ENCODE peak calls at places on chromosome 14, in nine cellular contexts. Z is uterus, M is progenitor cell of endocrine pancreas, R is transverse colon, Y is lower lobe of right lung, F is mesothelial cell of epicardium, D is gastrocnemius medialis, A is RWPE1, P is stomach. J is an unnamed sample.

GRCh38 chr14:61889914-61890351 is 127.7 kb downstream of the SNAPC1 start:
- DNase-seq in Z (no peak), M (no peak), R (no peak), Y (no peak), F (no peak), D (no peak), A (no peak), P (no peak), J (no peak)

GRCh38 chr14:69325646-69326265 is 65.8 kb downstream of the GALNT16 start:
- DNase-seq in Z (peak), M (no peak), R (no peak), Y (no peak), F (no peak), D (no peak), A (no peak), P (no peak), J (no peak)

GRCh38 chr14:73249108-73249507 is 11.8 kb downstream of the PAPLN start:
- DNase-seq in Z (no peak), M (no peak), R (no peak), Y (no peak), F (no peak), D (no peak), A (no peak), P (no peak), J (no peak)

GRCh38 chr14:29529418-29529817 is 398.2 kb downstream of the PRKD1 start:
- DNase-seq in Z (no peak), M (no peak), R (no peak), Y (no peak), F (no peak), D (no peak), A (no peak), P (no peak), J (no peak)

GRCh38 chr14:97523936-97524335 is 726.8 kb downstream of the VRK1 start:
- DNase-seq in Z (no peak), M (no peak), R (no peak), Y (no peak), F (no peak), D (no peak), A (peak), P (no peak), J (no peak)

GRCh38 chr14:79379266-79379665 is 832.0 kb downstream of the DIO2 start:
- DNase-seq in Z (no peak), M (no peak), R (no peak), Y (no peak), F (no peak), D (no peak), A (no peak), P (no peak), J (no peak)

GRCh38 chr14:68979722-68980552 is 835 bp upstream of the ACTN1 start:
- DNase-seq in Z (peak), M (peak), R (peak), Y (peak), F (no peak), D (no peak), A (peak), P (peak), J (no peak)

GRCh38 chr14:75375983-75376382 is 51.8 kb upstream of the JDP2 start:
- DNase-seq in Z (no peak), M (no peak), R (no peak), Y (no peak), F (no peak), D (no peak), A (no peak), P (no peak), J (peak)

GRCh38 chr14:67345583-67345982 is 14.0 kb downstream of the ATP6V1D start:
- DNase-seq in Z (no peak), M (no peak), R (no peak), Y (no peak), F (no peak), D (no peak), A (no peak), P (no peak), J (no peak)

GRCh38 chr14:24270537-24271133 is 762 bp downstream of the RABGGTA start:
- DNase-seq in Z (no peak), M (no peak), R (no peak), Y (no peak), F (no peak), D (no peak), A (no peak), P (peak), J (no peak)

GRCh38 chr14:24269910-24270536 is 1.4 kb downstream of the RABGGTA start:
- DNase-seq in Z (no peak), M (no peak), R (no peak), Y (no peak), F (no peak), D (no peak), A (no peak), P (no peak), J (no peak)

GRCh38 chr14:24271834-24272263 is 452 bp upstream of the RABGGTA start:
- DNase-seq in Z (no peak), M (no peak), R (no peak), Y (no peak), F (no peak), D (no peak), A (no peak), P (no peak), J (no peak)

GRCh38 chr14:24272442-24272841 is 1.0 kb upstream of the RABGGTA start:
- DNase-seq in Z (no peak), M (no peak), R (no peak), Y (no peak), F (no peak), D (no peak), A (no peak), P (no peak), J (no peak)

GRCh38 chr14:24271134-24271833 is at the start of gene RABGGTA:
- DNase-seq in Z (peak), M (peak), R (peak), Y (peak), F (peak), D (peak), A (peak), P (peak), J (peak)
- TF ChIP-seq CTCF in Z (peak), M (peak), R (peak), Y (peak), F (peak), D (peak), A (peak), P (peak), J (peak)

DNA sequence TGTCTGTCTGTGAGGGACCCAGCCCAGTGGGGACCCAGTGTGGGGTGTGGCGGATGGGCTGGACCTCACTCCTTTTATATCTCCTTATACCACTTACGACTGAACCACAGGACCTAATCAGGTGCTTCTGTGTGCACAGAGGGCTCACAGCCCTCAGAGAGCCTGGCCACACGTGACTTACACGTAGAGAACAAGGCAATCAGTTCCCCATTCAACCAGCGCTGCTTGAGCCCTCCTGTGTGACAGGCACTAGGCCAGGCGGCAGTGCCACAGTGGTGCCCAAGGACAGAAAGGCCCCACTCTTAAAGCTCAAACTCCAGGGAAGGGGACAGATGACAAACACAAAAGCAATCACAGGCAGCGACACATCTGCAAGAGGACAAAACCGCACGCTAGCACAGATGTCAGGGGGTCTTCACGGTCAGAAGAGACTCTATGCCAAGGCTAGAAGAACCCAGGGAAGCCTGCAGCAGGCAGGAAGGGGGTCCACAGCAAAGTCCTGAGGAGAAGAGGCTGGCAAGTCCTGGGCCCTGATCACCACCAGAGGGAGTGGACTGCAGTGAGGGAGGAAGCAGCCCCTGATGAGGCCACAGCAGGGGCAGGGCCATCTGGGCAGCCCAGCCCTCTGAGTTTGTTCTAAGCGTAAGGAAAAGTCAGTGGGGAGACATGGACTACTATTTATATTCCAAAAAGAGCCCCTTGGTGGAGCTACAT is 39.3 kb downstream of the SETD3 start:
- DNase-seq in Z (no peak), M (no peak), R (no peak), Y (no peak), F (no peak), D (no peak), A (no peak), P (no peak), J (no peak)
- TF ChIP-seq CTCF in Z (no peak), M (peak), R (no peak), Y (no peak), F (no peak), D (no peak), A (no peak), P (no peak), J (peak)

DNA sequence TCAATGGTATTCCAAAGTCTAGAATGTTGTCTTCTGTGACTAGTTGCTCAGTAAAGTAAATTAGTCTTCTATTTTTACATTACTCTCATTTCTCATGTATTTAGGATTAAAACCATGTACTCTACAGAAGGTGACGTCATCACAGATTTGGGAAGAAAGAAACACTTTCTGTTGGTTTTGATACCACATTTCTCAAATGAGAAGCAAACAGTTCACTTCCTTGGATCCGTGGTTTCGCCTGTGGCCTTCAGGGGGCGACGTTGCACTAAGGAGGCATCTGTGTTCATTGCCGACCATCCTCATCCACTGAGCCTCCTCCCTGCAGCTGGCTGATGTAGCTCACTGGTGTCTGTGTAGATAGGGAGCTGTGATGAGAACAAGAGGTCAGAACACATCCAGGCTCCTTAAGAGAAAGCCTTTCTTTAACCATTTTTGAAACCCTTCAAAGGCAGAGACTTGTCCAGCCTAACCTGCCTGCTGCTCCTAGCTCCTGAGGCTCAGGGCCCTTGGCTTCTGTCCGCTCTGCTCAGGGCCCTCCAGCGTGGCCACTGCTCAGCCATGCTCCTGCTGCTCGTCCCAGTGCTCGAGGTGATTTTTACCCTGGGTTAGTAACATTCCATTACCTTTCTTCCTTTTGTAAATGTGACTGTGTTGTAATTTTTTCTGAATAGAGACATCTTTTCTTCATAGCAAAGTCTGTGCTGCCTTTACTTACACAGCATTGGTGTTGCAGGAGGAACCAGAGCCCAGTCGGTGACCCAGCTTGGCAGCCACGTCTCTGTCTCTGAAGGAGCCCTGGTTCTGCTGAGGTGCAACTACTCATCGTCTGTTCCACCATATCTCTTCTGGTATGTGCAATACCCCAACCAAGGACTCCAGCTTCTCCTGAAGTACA is 220.6 kb upstream of the OR4E1 start:
- DNase-seq in Z (no peak), M (no peak), R (no peak), Y (no peak), F (no peak), D (no peak), A (no peak), P (peak), J (no peak)
- TF ChIP-seq CTCF in Z (no peak), M (peak), R (peak), Y (peak), F (no peak), D (no peak), A (no peak), P (peak), J (peak)

DNA sequence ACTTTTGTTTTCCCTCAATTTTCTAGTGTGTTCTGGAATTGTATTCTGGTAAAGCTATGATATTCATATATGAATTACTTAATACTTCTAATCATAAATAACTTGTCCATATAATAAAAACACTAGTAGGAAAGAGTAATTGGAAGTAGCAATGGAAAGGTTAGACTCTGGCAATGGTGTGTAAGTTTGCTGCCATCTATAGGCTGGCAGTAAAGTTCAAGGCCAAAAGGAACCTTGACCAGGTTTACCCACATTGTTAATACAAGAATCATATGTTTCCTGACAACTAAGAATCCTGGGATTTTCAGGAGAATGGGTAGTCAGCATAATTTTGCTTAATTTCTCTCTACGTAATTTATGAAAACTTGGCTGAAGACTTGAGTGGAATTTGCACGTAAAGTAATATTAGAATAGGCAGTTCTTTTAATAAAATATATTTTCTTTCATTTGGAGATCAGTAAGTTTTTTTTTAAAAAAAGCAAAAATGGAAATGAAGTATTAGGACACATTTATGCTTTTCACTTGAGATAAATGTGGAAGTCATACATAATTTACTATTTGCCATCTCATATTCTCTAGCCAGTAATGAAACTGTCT is 926.7 kb downstream of the GALC start:
- DNase-seq in Z (no peak), M (no peak), R (no peak), Y (no peak), F (no peak), D (no peak), A (peak), P (no peak), J (no peak)
- TF ChIP-seq CTCF in Z (no peak), M (peak), R (no peak), Y (no peak), F (no peak), D (no peak), A (peak), P (no peak), J (peak)

DNA sequence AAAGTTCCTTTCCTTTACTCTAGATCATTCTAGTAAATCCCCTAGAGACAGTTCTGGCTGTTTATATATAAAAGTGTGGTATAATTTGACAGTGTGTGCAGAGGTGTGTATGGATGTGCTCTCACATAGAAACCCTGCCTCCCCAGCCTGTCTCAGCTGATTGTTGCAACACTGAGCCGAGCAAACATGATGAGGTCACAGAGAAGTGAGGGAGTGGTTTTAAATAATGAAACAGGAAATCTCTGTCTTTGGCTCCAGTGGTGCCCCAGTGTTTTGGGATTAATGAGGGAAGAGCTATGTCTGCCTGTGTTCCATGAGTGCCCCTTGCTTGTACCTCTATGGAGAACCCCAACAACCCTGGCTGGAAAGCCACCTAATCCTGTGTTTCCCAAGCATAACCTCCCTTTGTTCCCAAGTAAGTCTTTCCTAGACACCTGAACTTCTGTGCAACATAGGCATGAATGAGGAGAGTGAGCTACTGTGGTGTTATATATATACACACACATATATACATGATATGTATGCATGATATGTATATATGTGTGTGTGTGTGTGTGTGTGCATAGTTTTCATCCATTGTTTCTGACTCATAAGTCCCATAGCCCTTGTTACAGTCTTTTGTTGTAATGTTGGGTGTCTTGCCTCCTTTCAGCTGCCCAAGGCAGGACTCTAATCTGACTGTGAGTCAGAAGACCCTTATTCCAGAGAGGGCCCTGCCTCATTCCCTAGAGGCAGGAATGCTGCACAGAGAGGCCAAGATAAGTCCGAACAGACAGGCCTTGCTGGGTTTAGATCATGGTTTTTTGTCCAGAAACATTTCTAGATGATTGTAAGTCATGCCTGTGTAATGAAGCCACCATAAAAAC is 18.0 kb downstream of the TRAF3 start:
- DNase-seq in Z (peak), M (no peak), R (peak), Y (peak), F (no peak), D (peak), A (peak), P (peak), J (no peak)
- TF ChIP-seq CTCF in Z (no peak), M (no peak), R (no peak), Y (no peak), F (no peak), D (no peak), A (no peak), P (no peak), J (no peak)

GRCh38 chr14:37172936-37173613 is 669 bp upstream of the SLC25A21 start:
- DNase-seq in Z (no peak), M (no peak), R (no peak), Y (no peak), F (no peak), D (no peak), A (no peak), P (no peak), J (no peak)

GRCh38 chr14:37170993-37171392 is 1.4 kb downstream of the SLC25A21 start:
- DNase-seq in Z (no peak), M (no peak), R (no peak), Y (no peak), F (no peak), D (no peak), A (no peak), P (no peak), J (no peak)

GRCh38 chr14:37170237-37170636 is 2.2 kb downstream of the SLC25A21 start:
- DNase-seq in Z (no peak), M (no peak), R (no peak), Y (no peak), F (no peak), D (no peak), A (no peak), P (no peak), J (no peak)

GRCh38 chr14:37171678-37172023 is 755 bp downstream of the SLC25A21 start:
- DNase-seq in Z (no peak), M (no peak), R (no peak), Y (no peak), F (no peak), D (no peak), A (no peak), P (no peak), J (no peak)

DNA sequence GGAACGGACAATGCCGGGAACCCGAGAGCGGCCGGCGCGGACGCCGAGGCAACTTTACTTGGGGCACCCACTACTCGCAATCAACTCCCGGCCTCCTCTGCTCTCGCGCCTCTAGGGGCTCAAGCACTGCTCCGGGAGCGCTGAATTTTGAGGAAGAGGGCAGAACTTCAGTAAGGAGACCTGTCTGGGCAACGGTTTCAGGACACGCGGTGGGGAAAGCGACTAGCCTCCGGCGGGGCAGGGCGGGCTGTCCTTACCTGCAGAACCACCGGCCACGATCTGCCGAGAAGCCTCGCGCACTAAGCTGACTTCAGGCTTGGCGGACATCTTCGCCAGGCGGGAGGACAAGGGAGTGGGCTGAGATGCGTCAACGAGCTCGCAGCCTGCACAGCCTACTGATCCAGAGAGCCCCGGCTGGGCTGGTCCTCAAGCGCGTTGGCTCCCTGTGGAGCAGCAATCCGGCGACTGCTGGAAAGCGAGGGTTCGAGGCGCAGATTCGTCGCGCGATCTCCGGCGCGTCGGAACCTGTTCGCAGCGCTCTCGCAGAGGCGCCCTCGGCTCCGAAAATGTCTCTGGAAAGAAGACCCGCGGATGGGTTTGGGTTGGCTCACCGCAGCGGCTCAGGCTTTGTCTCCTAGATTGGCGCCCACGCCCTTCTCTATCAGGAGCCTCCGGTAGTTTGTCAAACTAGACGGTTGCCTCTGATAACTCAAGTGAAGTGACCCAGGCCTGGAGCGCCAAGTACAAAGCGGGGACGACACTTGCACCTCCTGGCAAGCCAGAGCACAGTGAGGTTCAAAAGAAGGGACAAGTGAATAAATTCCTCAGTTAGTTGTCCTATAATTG is at the start of gene SLC25A21:
- DNase-seq in Z (peak), M (peak), R (peak), Y (peak), F (peak), D (peak), A (peak), P (peak), J (peak)
- TF ChIP-seq CTCF in Z (peak), M (no peak), R (peak), Y (peak), F (no peak), D (no peak), A (no peak), P (no peak), J (peak)

DNA sequence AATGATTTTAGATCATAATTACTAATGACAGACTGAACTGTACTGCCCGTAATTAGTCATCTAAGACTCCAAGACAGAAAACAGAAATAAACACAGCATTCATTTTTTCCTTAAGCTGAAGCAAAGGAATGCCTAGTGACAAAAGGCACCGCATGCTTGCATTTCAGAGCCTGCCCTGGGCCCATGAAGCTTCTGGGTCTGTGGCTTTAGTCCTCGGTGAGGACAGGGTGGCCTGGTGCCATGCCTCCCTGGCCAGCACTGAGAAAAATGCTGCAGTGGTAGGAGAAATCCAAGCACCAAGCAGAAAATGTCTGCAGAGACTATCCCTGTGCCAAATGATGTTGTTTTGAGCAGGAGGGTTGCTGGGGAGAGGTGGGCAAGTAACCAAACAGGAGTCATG is 171.6 kb downstream of the CALM1 start:
- DNase-seq in Z (no peak), M (no peak), R (no peak), Y (no peak), F (no peak), D (no peak), A (no peak), P (no peak), J (no peak)
- TF ChIP-seq CTCF in Z (no peak), M (no peak), R (no peak), Y (no peak), F (no peak), D (no peak), A (no peak), P (no peak), J (no peak)